ENCODE peak calls at places on chromosomes 5 and 9, in eight cellular contexts. F is NCI-H1417; K is EH; A is heart left ventricle; L is naive thymus-derived CD8-positive, alpha-beta T cell; N is NCI-H460; P is stimulated activated CD4-positive, alpha-beta T cell treated with anti-CD3 and anti-CD28 coated beads, Interleukin-12 subunit alpha, Interleukin-12 subunit beta, amount 100 ng/mL, for 48 hours; C is activated CD4-positive, alpha-beta T cell treated with anti-CD3 and anti-CD28 coated beads for 48 hours. S is an unnamed sample.

GRCh38 chr5:54719384-54720306 is 202.1 kb downstream of the SNX18 start:
- DNase-seq in F (no peak), K (peak), A (peak), L (no peak), N (no peak), P (no peak), C (peak), S (no peak)

GRCh38 chr5:79237735-79238560 is 2.0 kb downstream of the JMY start:
- DNase-seq in F (no peak), K (no peak), A (no peak), L (no peak), N (no peak), P (no peak), C (no peak), S (no peak)

GRCh38 chr5:126970517-126971017 is 59.8 kb downstream of the MARCHF3 start:
- DNase-seq in F (no peak), K (peak), A (peak), L (no peak), N (no peak), P (no peak), C (no peak), S (no peak)

GRCh38 chr5:458547-459353 is 15.8 kb downstream of the EXOC3 start:
- DNase-seq in F (no peak), K (peak), A (no peak), L (no peak), N (no peak), P (peak), C (peak), S (peak)

GRCh38 chr5:122367445-122367844 is 55.4 kb downstream of the SNCAIP start:
- DNase-seq in F (no peak), K (no peak), A (no peak), L (no peak), N (no peak), P (no peak), C (no peak), S (no peak)

GRCh38 chr5:110896901-110897300 is 158.1 kb downstream of the SLC25A46 start:
- DNase-seq in F (no peak), K (peak), A (no peak), L (no peak), N (no peak), P (no peak), C (no peak), S (no peak)

GRCh38 chr5:40486437-40487270 is 193.1 kb upstream of the PTGER4 start:
- DNase-seq in F (no peak), K (no peak), A (no peak), L (peak), N (no peak), P (peak), C (peak), S (peak)

GRCh38 chr9:36007309-36007708 is 29.4 kb upstream of the RECK start:
- DNase-seq in F (no peak), K (no peak), A (no peak), L (no peak), N (no peak), P (no peak), C (no peak), S (no peak)

GRCh38 chr5:136215812-136216211 is 22.9 kb upstream of the SMIM32 start:
- DNase-seq in F (no peak), K (no peak), A (no peak), L (no peak), N (no peak), P (no peak), C (no peak), S (no peak)

GRCh38 chr5:179930788-179931473 is 23.2 kb upstream of the TBC1D9B start:
- DNase-seq in F (no peak), K (no peak), A (no peak), L (no peak), N (no peak), P (no peak), C (no peak), S (no peak)

GRCh38 chr9:133701981-133702797 is 36.0 kb downstream of the SARDH start:
- DNase-seq in F (peak), K (peak), A (no peak), L (peak), N (no peak), P (peak), C (peak), S (no peak)

GRCh38 chr5:36648426-36648825 is 42.0 kb downstream of the SLC1A3 start:
- DNase-seq in F (no peak), K (no peak), A (no peak), L (no peak), N (no peak), P (no peak), C (no peak), S (no peak)